ENCODE peak calls at places on chromosome 12, in seven cellular contexts. N is H54, D is Peyer's patch, W is body of pancreas, E is heart left ventricle, A is HepG2, S is transverse colon. P is an unnamed sample.

GRCh38 chr12:24561882-24562760 is 386.8 kb downstream of the BCAT1 start:
- DNase-seq in S (peak), E (peak), A (no peak), W (peak), N (no peak), D (no peak), P (no peak)

GRCh38 chr12:121441555-121441954 is 41.6 kb downstream of the RNF34 start:
- DNase-seq in W (peak), A (peak), D (no peak), S (no peak), E (no peak), N (no peak), P (peak)

GRCh38 chr12:105214670-105215375 is 21.2 kb downstream of the APPL2 start:
- DNase-seq in S (peak), W (peak), E (no peak), N (no peak), A (peak), D (no peak), P (no peak)

GRCh38 chr12:84585996-84586395 is 326.6 kb downstream of the SLC6A15 start:
- DNase-seq in W (no peak), N (no peak), D (no peak), A (no peak), E (no peak), S (no peak), P (no peak)

GRCh38 chr12:40622246-40622838 is 69.9 kb upstream of the CNTN1 start:
- DNase-seq in W (peak), A (peak), S (peak), N (no peak), E (no peak), D (peak), P (peak)

GRCh38 chr12:18907793-18908580 is 170.1 kb downstream of the CAPZA3 start:
- DNase-seq in W (no peak), A (no peak), N (no peak), S (no peak), D (no peak), E (no peak), P (no peak)

GRCh38 chr12:63416788-63417187 is 251.5 kb downstream of the DPY19L2 start:
- DNase-seq in E (no peak), D (no peak), A (no peak), N (no peak), W (no peak), S (no peak), P (no peak)

GRCh38 chr12:46167412-46167811 is 101.4 kb downstream of the SLC38A1 start:
- DNase-seq in D (no peak), E (no peak), W (no peak), S (no peak), A (no peak), N (no peak), P (no peak)

GRCh38 chr12:124673881-124674617 is 106.6 kb upstream of the NCOR2 start:
- DNase-seq in W (no peak), A (no peak), D (no peak), S (no peak), E (no peak), N (no peak), P (no peak)

GRCh38 chr12:4562034-4562657 is at the start of gene DYRK4:
- DNase-seq in S (peak), W (peak), N (no peak), D (no peak), A (peak), E (peak), P (peak)

GRCh38 chr12:12839886-12840285 is 26.7 kb downstream of the DDX47 start:
- DNase-seq in E (no peak), N (peak), A (no peak), W (no peak), D (no peak), S (peak), P (no peak)

GRCh38 chr12:130879781-130880389 is 8.0 kb downstream of the RAN start:
- DNase-seq in D (no peak), S (no peak), A (no peak), N (no peak), W (no peak), E (no peak), P (no peak)
- TF ChIP-seq POLR2A in D (no peak), S (no peak), A (no peak), N (no peak), W (no peak), E (no peak), P (no peak)

DNA sequence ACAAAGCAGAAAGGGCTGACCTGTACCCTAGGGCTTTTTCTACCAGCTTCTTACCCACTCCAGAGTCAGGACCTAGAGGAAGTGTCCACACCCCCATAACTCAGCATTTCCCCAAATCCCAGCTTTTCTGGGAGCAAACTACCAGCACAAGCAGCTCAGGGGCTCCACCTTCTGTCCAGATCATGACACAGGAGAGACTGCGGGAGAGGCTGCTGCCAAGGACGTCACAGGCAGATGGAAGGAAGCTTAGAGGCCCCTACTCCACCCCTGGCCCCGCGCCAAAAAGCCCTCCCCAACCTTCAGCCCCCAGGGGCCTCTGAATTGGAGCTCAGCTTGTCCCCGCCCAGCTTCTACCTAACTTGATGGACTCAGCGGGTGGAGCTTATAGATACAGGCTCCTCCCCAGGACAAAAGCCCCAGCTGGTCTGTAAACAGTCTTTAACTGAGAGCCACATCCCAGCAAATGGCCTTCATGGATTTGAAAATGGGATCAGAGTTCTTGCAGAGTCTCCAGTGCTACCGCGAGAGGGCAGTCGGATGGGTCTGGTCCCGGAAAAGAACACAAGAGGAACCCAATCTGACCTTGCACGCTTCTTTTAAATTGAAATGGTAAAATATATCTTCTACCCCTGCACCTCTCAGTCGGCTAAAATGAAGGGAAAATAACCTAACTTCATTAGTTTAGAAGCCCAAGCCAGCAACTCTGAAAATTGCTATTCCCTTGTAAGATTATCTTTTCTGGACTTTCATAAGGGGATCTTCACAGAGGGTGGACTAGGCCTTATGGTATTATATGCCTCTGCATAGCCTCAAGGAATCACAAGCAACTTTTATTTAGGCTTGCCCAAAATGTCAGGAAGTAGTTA is 6.8 kb upstream of the BAZ2A start:
- DNase-seq in W (peak), N (peak), A (peak), S (peak), D (peak), E (peak), P (peak)
- TF ChIP-seq POLR2A in W (no peak), N (no peak), A (no peak), S (peak), D (peak), E (no peak), P (no peak)

GRCh38 chr12:114672817-114673168 is 11.2 kb downstream of the TBX3 start:
- DNase-seq in E (no peak), S (no peak), W (no peak), D (no peak), A (no peak), N (no peak), P (no peak)

GRCh38 chr12:114671664-114672476 is 12.1 kb downstream of the TBX3 start:
- DNase-seq in D (no peak), A (no peak), E (no peak), W (no peak), S (no peak), N (no peak), P (no peak)

GRCh38 chr12:114674201-114675047 is 9.6 kb downstream of the TBX3 start:
- DNase-seq in E (no peak), W (no peak), N (no peak), A (no peak), S (no peak), D (no peak), P (no peak)

GRCh38 chr12:114671321-114671663 is 12.7 kb downstream of the TBX3 start:
- DNase-seq in N (no peak), E (no peak), D (no peak), A (no peak), W (no peak), S (no peak), P (no peak)

DNA sequence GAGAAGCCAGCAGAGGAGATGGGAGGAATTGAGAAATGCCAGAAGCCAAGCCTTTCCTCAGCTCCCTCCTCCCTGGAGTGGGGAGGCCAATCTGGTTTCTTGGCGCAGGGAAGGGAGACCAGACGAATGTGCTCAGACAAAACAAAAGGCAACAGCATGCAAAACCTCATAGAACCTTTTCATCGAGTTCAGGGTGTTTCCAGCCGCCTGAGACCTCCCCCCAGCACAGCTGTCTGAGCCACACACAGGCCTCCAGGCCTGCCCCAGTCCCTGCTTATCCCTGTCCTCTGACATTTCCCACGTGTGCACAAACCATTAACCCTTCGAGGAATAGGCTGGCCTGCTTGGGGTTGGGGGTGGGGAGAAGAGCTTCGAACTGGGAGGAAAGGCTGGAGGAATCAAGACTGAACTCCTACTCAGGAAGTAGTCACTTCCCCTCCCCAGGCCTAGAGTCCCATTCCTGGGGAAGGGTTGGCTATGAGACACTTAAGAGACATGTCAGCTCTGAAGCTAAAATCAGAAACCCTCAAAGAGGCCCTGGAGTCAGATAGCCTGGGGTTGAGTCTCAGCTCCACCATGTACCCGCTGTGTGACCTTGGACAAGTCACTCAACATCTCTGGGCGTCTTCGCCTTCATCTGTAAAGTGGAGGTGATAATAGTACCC is 10.7 kb downstream of the TBX3 start:
- DNase-seq in D (no peak), S (no peak), A (no peak), E (no peak), W (no peak), N (no peak), P (no peak)
- TF ChIP-seq POLR2A in D (no peak), S (no peak), A (no peak), E (no peak), W (no peak), N (no peak), P (no peak)

GRCh38 chr12:108560752-108561719 is at the start of gene SART3:
- DNase-seq in S (peak), A (peak), W (peak), D (peak), E (peak), N (peak), P (peak)
- TF ChIP-seq POLR2A in S (peak), A (peak), W (no peak), D (peak), E (no peak), N (peak), P (peak)

DNA sequence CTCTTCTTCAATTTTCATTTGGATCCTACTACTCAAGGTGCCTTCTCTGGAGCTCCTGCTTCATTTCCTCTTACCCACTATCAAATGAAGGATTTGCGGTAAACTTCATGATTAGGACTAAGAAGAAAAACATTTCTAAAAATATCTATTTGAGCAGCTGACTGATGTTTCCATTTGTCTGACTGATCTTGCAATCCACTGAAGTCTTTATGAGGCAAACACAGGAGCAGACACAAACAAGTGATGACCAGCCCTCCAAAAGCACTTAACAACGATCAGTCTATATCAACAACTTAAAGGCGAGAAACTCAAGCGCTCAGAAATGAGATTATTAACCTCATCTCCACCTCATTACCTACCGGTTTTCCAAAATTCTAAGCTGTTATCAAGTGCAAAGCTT is 26.2 kb downstream of the OSBPL8 start:
- DNase-seq in S (no peak), W (no peak), A (no peak), D (no peak), N (no peak), E (no peak), P (no peak)
- TF ChIP-seq POLR2A in S (no peak), W (no peak), A (no peak), D (no peak), N (no peak), E (no peak), P (no peak)

GRCh38 chr12:72274926-72275325 is 2.8 kb downstream of the TRHDE start:
- DNase-seq in E (no peak), A (peak), W (peak), D (no peak), S (no peak), N (no peak), P (no peak)
- TF ChIP-seq POLR2A in E (no peak), A (no peak), W (no peak), D (no peak), S (no peak), N (no peak), P (no peak)

GRCh38 chr12:49954863-49955830 is 4.6 kb downstream of the AQP2 start:
- DNase-seq in A (no peak), W (no peak), S (no peak), N (no peak), D (no peak), E (no peak), P (peak)

GRCh38 chr12:49959570-49960473 is 1.9 kb upstream of the AQP5 start:
- DNase-seq in A (no peak), E (no peak), S (no peak), W (peak), N (peak), D (no peak), P (no peak)

GRCh38 chr12:49956663-49957569 is 4.8 kb upstream of the AQP5 start:
- DNase-seq in D (no peak), S (no peak), A (no peak), N (no peak), W (no peak), E (no peak), P (no peak)

GRCh38 chr12:49955899-49956662 is 5.5 kb downstream of the AQP2 start:
- DNase-seq in N (no peak), W (no peak), S (no peak), D (no peak), A (no peak), E (no peak), P (no peak)

GRCh38 chr12:49957570-49957967 is 4.1 kb upstream of the AQP5 start:
- DNase-seq in A (no peak), N (no peak), W (no peak), D (no peak), S (no peak), E (no peak), P (no peak)
- TF ChIP-seq POLR2A in A (no peak), N (no peak), W (no peak), D (no peak), S (no peak), E (no peak), P (no peak)

P was measured in erythroblast.